ENCODE peak calls at places on chromosomes 16 and 17, in seven cellular contexts. One of them, this sample, is unnamed.

GRCh38 chr17:9274119-9274445 is 252.8 kb downstream of the NTN1 start:
- DNase-seq in D341Med: no peak
- DNase-seq in CD4-positive, alpha-beta T cell: no peak
- DNase-seq in heart left ventricle: no peak
- DNase-seq in bronchial epithelial cell: no peak
- DNase-seq in progenitor cell of endocrine pancreas: no peak
- DNase-seq in A673: no peak
- DNase-seq in this sample: no peak

GRCh38 chr17:80477647-80478478 is 1.5 kb upstream of the NPTX1 start:
- DNase-seq in D341Med: peak
- DNase-seq in CD4-positive, alpha-beta T cell: peak
- DNase-seq in heart left ventricle: no peak
- DNase-seq in bronchial epithelial cell: no peak
- DNase-seq in progenitor cell of endocrine pancreas: peak
- DNase-seq in A673: peak
- DNase-seq in this sample: no peak

GRCh38 chr17:30235386-30236296 is at the start of gene SLC6A4:
- DNase-seq in D341Med: peak
- DNase-seq in CD4-positive, alpha-beta T cell: no peak
- DNase-seq in heart left ventricle: no peak
- DNase-seq in bronchial epithelial cell: no peak
- DNase-seq in progenitor cell of endocrine pancreas: no peak
- DNase-seq in A673: peak
- DNase-seq in this sample: no peak

GRCh38 chr16:57325458-57325857 is 33.1 kb upstream of the CCL22 start:
- DNase-seq in D341Med: no peak
- DNase-seq in CD4-positive, alpha-beta T cell: no peak
- DNase-seq in heart left ventricle: no peak
- DNase-seq in bronchial epithelial cell: no peak
- DNase-seq in progenitor cell of endocrine pancreas: no peak
- DNase-seq in A673: no peak
- DNase-seq in this sample: no peak

GRCh38 chr17:73188011-73188410 is 4.8 kb upstream of the COG1 start:
- DNase-seq in D341Med: no peak
- DNase-seq in CD4-positive, alpha-beta T cell: no peak
- DNase-seq in heart left ventricle: no peak
- DNase-seq in bronchial epithelial cell: no peak
- DNase-seq in progenitor cell of endocrine pancreas: no peak
- DNase-seq in A673: no peak
- DNase-seq in this sample: no peak

GRCh38 chr17:70891301-70891700 is 722.0 kb downstream of the KCNJ2 start:
- DNase-seq in D341Med: no peak
- DNase-seq in CD4-positive, alpha-beta T cell: no peak
- DNase-seq in heart left ventricle: no peak
- DNase-seq in bronchial epithelial cell: no peak
- DNase-seq in progenitor cell of endocrine pancreas: no peak
- DNase-seq in A673: no peak
- DNase-seq in this sample: no peak

GRCh38 chr16:66293207-66293735 is 73.2 kb upstream of the CDH5 start:
- DNase-seq in D341Med: no peak
- DNase-seq in CD4-positive, alpha-beta T cell: no peak
- DNase-seq in heart left ventricle: no peak
- DNase-seq in bronchial epithelial cell: no peak
- DNase-seq in progenitor cell of endocrine pancreas: no peak
- DNase-seq in A673: no peak
- DNase-seq in this sample: no peak

GRCh38 chr17:18248300-18248731 is 10.2 kb downstream of the FLII start:
- DNase-seq in D341Med: peak
- DNase-seq in CD4-positive, alpha-beta T cell: peak
- DNase-seq in heart left ventricle: peak
- DNase-seq in bronchial epithelial cell: peak
- DNase-seq in progenitor cell of endocrine pancreas: peak
- DNase-seq in A673: peak
- DNase-seq in this sample: no peak

GRCh38 chr16:82031116-82032084 is 3.7 kb upstream of the HSD17B2 start:
- DNase-seq in D341Med: peak
- DNase-seq in CD4-positive, alpha-beta T cell: no peak
- DNase-seq in heart left ventricle: no peak
- DNase-seq in bronchial epithelial cell: peak
- DNase-seq in progenitor cell of endocrine pancreas: no peak
- DNase-seq in A673: peak
- DNase-seq in this sample: no peak

GRCh38 chr17:10683853-10684252 is 13.5 kb downstream of the SCO1 start:
- DNase-seq in D341Med: no peak
- DNase-seq in CD4-positive, alpha-beta T cell: no peak
- DNase-seq in heart left ventricle: no peak
- DNase-seq in bronchial epithelial cell: peak
- DNase-seq in progenitor cell of endocrine pancreas: no peak
- DNase-seq in A673: peak
- DNase-seq in this sample: no peak

GRCh38 chr17:78879679-78880186 is 23.3 kb downstream of the CEP295NL start:
- DNase-seq in D341Med: no peak
- DNase-seq in CD4-positive, alpha-beta T cell: no peak
- DNase-seq in heart left ventricle: peak
- DNase-seq in bronchial epithelial cell: no peak
- DNase-seq in progenitor cell of endocrine pancreas: no peak
- DNase-seq in A673: peak
- DNase-seq in this sample: no peak

GRCh38 chr16:72886366-72886974 is 161.5 kb downstream of the ZFHX3 start:
- DNase-seq in D341Med: no peak
- DNase-seq in CD4-positive, alpha-beta T cell: no peak
- DNase-seq in heart left ventricle: no peak
- DNase-seq in bronchial epithelial cell: peak
- DNase-seq in progenitor cell of endocrine pancreas: no peak
- DNase-seq in A673: no peak
- DNase-seq in this sample: no peak

This sample was measured in GF-D8.